ENCODE peak calls at places on chromosomes 1 and 21, in eight cellular contexts. One of them, this sample, is unnamed.

GRCh38 chr21:44737706-44738354 is 26.5 kb upstream of the TSPEAR start:
- DNase-seq in NCI-H2081: no peak
- DNase-seq in NCI-H2171 treated with DMSO at 0.1 percent for 48 hours: peak; percentile 33
- DNase-seq in fibroblast of the conjunctiva: no peak
- DNase-seq in glutamatergic neuron: no peak
- DNase-seq in left lung: no peak
- DNase-seq in EH: no peak
- DNase-seq in GM23338: peak; percentile 72
- DNase-seq in this sample: no peak

GRCh38 chr21:17463441-17463840 is 49.4 kb upstream of the CXADR start:
- DNase-seq in NCI-H2081: no peak
- DNase-seq in NCI-H2171 treated with DMSO at 0.1 percent for 48 hours: no peak
- DNase-seq in fibroblast of the conjunctiva: peak; percentile 77
- DNase-seq in glutamatergic neuron: no peak
- DNase-seq in left lung: no peak
- DNase-seq in EH: peak; percentile 81
- DNase-seq in GM23338: no peak
- DNase-seq in this sample: no peak

GRCh38 chr1:37478890-37479254 is 4.5 kb downstream of the ZC3H12A start:
- DNase-seq in NCI-H2081: no peak
- DNase-seq in NCI-H2171 treated with DMSO at 0.1 percent for 48 hours: no peak
- DNase-seq in fibroblast of the conjunctiva: no peak
- DNase-seq in glutamatergic neuron: no peak
- DNase-seq in left lung: no peak
- DNase-seq in EH: peak; percentile 66
- DNase-seq in GM23338: no peak
- DNase-seq in this sample: no peak

GRCh38 chr1:236181059-236181458 is 38.7 kb downstream of the GPR137B start:
- DNase-seq in NCI-H2081: no peak
- DNase-seq in NCI-H2171 treated with DMSO at 0.1 percent for 48 hours: no peak
- DNase-seq in fibroblast of the conjunctiva: no peak
- DNase-seq in glutamatergic neuron: no peak
- DNase-seq in left lung: no peak
- DNase-seq in EH: peak; percentile 29
- DNase-seq in GM23338: no peak
- DNase-seq in this sample: no peak

GRCh38 chr21:36450511-36450910 is 29.4 kb downstream of the CLDN14 start:
- DNase-seq in NCI-H2081: no peak
- DNase-seq in NCI-H2171 treated with DMSO at 0.1 percent for 48 hours: no peak
- DNase-seq in fibroblast of the conjunctiva: no peak
- DNase-seq in glutamatergic neuron: no peak
- DNase-seq in left lung: no peak
- DNase-seq in EH: peak; percentile 59
- DNase-seq in GM23338: no peak
- DNase-seq in this sample: no peak

GRCh38 chr1:204356997-204357396 is 2.7 kb downstream of the PLEKHA6 start:
- DNase-seq in NCI-H2081: no peak
- DNase-seq in NCI-H2171 treated with DMSO at 0.1 percent for 48 hours: no peak
- DNase-seq in fibroblast of the conjunctiva: no peak
- DNase-seq in glutamatergic neuron: no peak
- DNase-seq in left lung: no peak
- DNase-seq in EH: peak; percentile 42
- DNase-seq in GM23338: no peak
- DNase-seq in this sample: no peak

GRCh38 chr1:222247811-222248310 is 300.0 kb downstream of the HHIPL2 start:
- DNase-seq in NCI-H2081: no peak
- DNase-seq in NCI-H2171 treated with DMSO at 0.1 percent for 48 hours: no peak
- DNase-seq in fibroblast of the conjunctiva: no peak
- DNase-seq in glutamatergic neuron: no peak
- DNase-seq in left lung: no peak
- DNase-seq in EH: no peak
- DNase-seq in GM23338: no peak
- DNase-seq in this sample: no peak

GRCh38 chr1:208089971-208090755 is 154.0 kb downstream of the PLXNA2 start:
- DNase-seq in NCI-H2081: no peak
- DNase-seq in NCI-H2171 treated with DMSO at 0.1 percent for 48 hours: no peak
- DNase-seq in fibroblast of the conjunctiva: peak; percentile 84
- DNase-seq in glutamatergic neuron: no peak
- DNase-seq in left lung: no peak
- DNase-seq in EH: peak; percentile 96
- DNase-seq in GM23338: no peak
- DNase-seq in this sample: no peak

GRCh38 chr1:82782599-82782998 is 981.9 kb downstream of the ADGRL2 start:
- DNase-seq in NCI-H2081: no peak
- DNase-seq in NCI-H2171 treated with DMSO at 0.1 percent for 48 hours: no peak
- DNase-seq in fibroblast of the conjunctiva: no peak
- DNase-seq in glutamatergic neuron: no peak
- DNase-seq in left lung: no peak
- DNase-seq in EH: no peak
- DNase-seq in GM23338: no peak
- DNase-seq in this sample: no peak

GRCh38 chr1:70427976-70428375 is 16.9 kb downstream of the CTH start:
- DNase-seq in NCI-H2081: no peak
- DNase-seq in NCI-H2171 treated with DMSO at 0.1 percent for 48 hours: no peak
- DNase-seq in fibroblast of the conjunctiva: no peak
- DNase-seq in glutamatergic neuron: no peak
- DNase-seq in left lung: no peak
- DNase-seq in EH: peak; percentile 54
- DNase-seq in GM23338: no peak
- DNase-seq in this sample: no peak

GRCh38 chr1:227766653-227767277 is 31.5 kb downstream of the SNAP47 start:
- DNase-seq in NCI-H2081: no peak
- DNase-seq in NCI-H2171 treated with DMSO at 0.1 percent for 48 hours: peak; percentile 48
- DNase-seq in fibroblast of the conjunctiva: no peak
- DNase-seq in glutamatergic neuron: no peak
- DNase-seq in left lung: no peak
- DNase-seq in EH: no peak
- DNase-seq in GM23338: no peak
- DNase-seq in this sample: no peak

GRCh38 chr1:100009458-100009857 is 39.7 kb downstream of the SLC35A3 start:
- DNase-seq in NCI-H2081: no peak
- DNase-seq in NCI-H2171 treated with DMSO at 0.1 percent for 48 hours: no peak
- DNase-seq in fibroblast of the conjunctiva: no peak
- DNase-seq in glutamatergic neuron: no peak
- DNase-seq in left lung: no peak
- DNase-seq in EH: peak; percentile 74
- DNase-seq in GM23338: no peak
- DNase-seq in this sample: no peak

GRCh38 chr1:179059185-179059483 is 22.7 kb upstream of the TOR3A start:
- DNase-seq in NCI-H2081: no peak
- DNase-seq in NCI-H2171 treated with DMSO at 0.1 percent for 48 hours: no peak
- DNase-seq in fibroblast of the conjunctiva: no peak
- DNase-seq in glutamatergic neuron: no peak
- DNase-seq in left lung: no peak
- DNase-seq in EH: no peak
- DNase-seq in GM23338: no peak
- DNase-seq in this sample: no peak

GRCh38 chr1:194013561-194013960 is 827.1 kb upstream of the B3GALT2 start:
- DNase-seq in NCI-H2081: no peak
- DNase-seq in NCI-H2171 treated with DMSO at 0.1 percent for 48 hours: no peak
- DNase-seq in fibroblast of the conjunctiva: no peak
- DNase-seq in glutamatergic neuron: no peak
- DNase-seq in left lung: no peak
- DNase-seq in EH: no peak
- DNase-seq in GM23338: no peak
- DNase-seq in this sample: no peak